ENCODE peak calls at places on chromosome 6, in six cellular contexts. I is heart right ventricle; O is stomach; X is endodermal cell; R is psoas muscle; K is CD4-positive, alpha-beta T cell. D is an unnamed sample. For H3K27me3, the result is how much of the 10 kb centered on the place peaks cover.

GRCh38 chr6:32244946-32245398 is 21.1 kb upstream of the NOTCH4 start:
- DNase-seq in I (peak), O (peak), X (peak), R (peak), K (peak), D (peak)

GRCh38 chr6:129641344-129641743 is 68.6 kb downstream of the ARHGAP18 start:
- DNase-seq in I (no peak), O (no peak), X (no peak), R (no peak), K (no peak), D (no peak)

GRCh38 chr6:65182681-65183080 is 524.3 kb downstream of the EYS start:
- DNase-seq in I (no peak), O (no peak), X (no peak), R (no peak), K (no peak), D (no peak)

GRCh38 chr6:76026101-76026500 is 46.4 kb downstream of the IMPG1 start:
- DNase-seq in I (no peak), O (no peak), X (peak), R (no peak), K (no peak), D (no peak)

GRCh38 chr6:89479902-89480301 is 47.0 kb downstream of the ANKRD6 start:
- DNase-seq in I (no peak), O (no peak), X (no peak), R (no peak), K (no peak), D (no peak)

GRCh38 chr6:126761854-126762253 is 356.6 kb upstream of the RSPO3 start:
- DNase-seq in I (no peak), O (no peak), X (no peak), R (no peak), K (no peak), D (no peak)

GRCh38 chr6:125794342-125795137 is 3.8 kb downstream of the NCOA7 start:
- DNase-seq in I (no peak), O (no peak), X (no peak), R (no peak), K (no peak), D (no peak)

GRCh38 chr6:28569748-28570147 is 44.1 kb downstream of the GPX5 start:
- DNase-seq in I (no peak), O (no peak), X (no peak), R (no peak), K (no peak), D (no peak)

GRCh38 chr6:63968650-63969049 is 333.0 kb downstream of the PHF3 start:
- DNase-seq in I (no peak), O (no peak), X (no peak), R (no peak), K (no peak), D (no peak)

GRCh38 chr6:41566961-41567360 is 20.8 kb downstream of the FOXP4 start:
- DNase-seq in I (no peak), O (no peak), X (no peak), R (no peak), K (no peak), D (no peak)

GRCh38 chr6:33820243-33820642 is 16.4 kb upstream of the MLN start:
- DNase-seq in I (no peak), O (no peak), X (no peak), R (no peak), K (no peak), D (no peak)

GRCh38 chr6:13194852-13195251 is 133.5 kb downstream of the TBC1D7 start:
- DNase-seq in I (peak), O (peak), X (peak), R (no peak), K (no peak), D (peak)

GRCh38 chr6:12656841-12657435 is 59.6 kb upstream of the PHACTR1 start:
- DNase-seq in I (no peak), O (no peak), X (no peak), R (no peak), K (no peak), D (no peak)

GRCh38 chr6:160765412-160765811 is 63.4 kb downstream of the PLG start:
- DNase-seq in I (no peak), O (no peak), X (peak), R (no peak), K (no peak), D (no peak)

GRCh38 chr6:139765825-139766285 is 391.4 kb upstream of the CITED2 start:
- DNase-seq in I (no peak), O (no peak), X (no peak), R (no peak), K (no peak), D (no peak)

GRCh38 chr6:223763-224162 is 68.5 kb upstream of the DUSP22 start:
- DNase-seq in I (no peak), O (no peak), X (peak), R (no peak), K (no peak), D (no peak)
- H3K27ac ChIP-seq in I (no peak), O (no peak), X (no peak), R (no peak), K (no peak), D (no peak)

DNA sequence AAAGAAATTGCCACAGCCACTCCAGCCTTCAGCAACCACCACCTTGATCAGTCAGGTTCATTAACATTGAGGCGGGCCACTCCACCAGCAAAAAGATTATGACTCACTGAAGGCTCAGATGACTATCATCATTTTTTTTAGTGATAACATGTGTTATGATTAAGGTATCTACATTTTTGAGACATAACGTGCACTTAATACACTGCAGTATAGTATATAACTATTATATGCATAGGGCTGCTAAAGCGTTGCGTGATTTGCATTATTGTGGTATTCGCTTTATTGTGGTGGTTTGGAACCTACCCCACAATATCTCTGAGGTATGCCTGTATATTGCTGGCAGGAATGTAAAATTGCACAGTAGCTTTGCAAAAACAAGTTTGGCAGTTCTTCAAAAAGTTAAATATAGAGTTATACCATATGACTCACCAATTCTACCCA is 6.8 kb upstream of the RIPK1 start:
- DNase-seq in I (no peak), O (no peak), X (no peak), R (no peak), K (no peak), D (no peak)
- TF ChIP-seq CTCF in I (no peak), O (no peak), X (no peak), R (no peak), K (no peak), D (no peak)

GRCh38 chr6:154921482-154921881 is 73.6 kb upstream of the TIAM2 start:
- DNase-seq in I (no peak), O (no peak), X (no peak), R (no peak), K (no peak), D (no peak)
- H3K27me3 ChIP-seq in I (under half), O (under half), X (under half), R (under half), K (under half), D (under half)

GRCh38 chr6:168167431-168168315 is 88.7 kb upstream of the FRMD1 start:
- DNase-seq in I (no peak), O (no peak), X (peak), R (no peak), K (no peak), D (no peak)

GRCh38 chr6:168166627-168167026 is 87.6 kb upstream of the FRMD1 start:
- DNase-seq in I (no peak), O (no peak), X (peak), R (no peak), K (no peak), D (no peak)

GRCh38 chr6:168169624-168170023 is 90.6 kb upstream of the FRMD1 start:
- DNase-seq in I (no peak), O (no peak), X (peak), R (no peak), K (no peak), D (no peak)

GRCh38 chr6:168177492-168177891 is 98.5 kb upstream of the FRMD1 start:
- DNase-seq in I (no peak), O (no peak), X (peak), R (no peak), K (no peak), D (no peak)

DNA sequence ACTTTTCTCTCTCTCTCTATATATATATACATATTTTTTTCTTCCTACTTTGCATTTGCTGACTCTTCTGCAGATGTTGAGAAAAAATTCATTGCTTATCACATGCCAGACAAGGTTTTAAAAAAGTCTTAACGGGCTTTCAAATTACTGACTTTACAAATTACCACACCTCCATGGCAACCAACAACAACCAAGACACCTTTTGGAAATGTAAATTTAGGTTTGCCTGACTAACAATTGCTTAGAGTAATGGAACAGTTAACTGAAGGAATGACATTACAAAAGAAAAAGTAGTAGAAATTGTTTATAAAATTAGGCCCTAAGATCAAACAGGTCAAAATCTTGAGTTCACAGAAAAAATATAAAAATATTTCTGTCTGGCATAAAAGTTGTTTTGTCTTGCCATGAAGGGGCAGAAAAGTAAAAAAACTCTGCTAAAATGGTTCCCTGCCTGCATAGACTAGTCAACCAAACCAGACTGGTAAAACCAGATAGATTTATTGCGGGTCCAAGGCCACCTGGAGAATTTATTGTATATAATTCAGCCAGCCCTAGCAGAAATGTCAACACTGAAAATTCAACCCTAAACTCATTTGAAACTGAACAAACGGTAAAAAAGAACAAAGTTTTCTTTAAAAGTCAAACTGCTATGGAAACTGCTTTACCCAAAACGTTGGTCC is 92.8 kb upstream of the FRMD1 start:
- DNase-seq in I (no peak), O (no peak), X (peak), R (no peak), K (no peak), D (no peak)
- H3K27ac ChIP-seq in I (no peak), O (no peak), X (no peak), R (no peak), K (no peak), D (no peak)

GRCh38 chr6:56314683-56315523 is 67.5 kb upstream of the COL21A1 start:
- DNase-seq in I (no peak), O (no peak), X (peak), R (no peak), K (no peak), D (no peak)
- TF ChIP-seq CTCF in I (peak), O (no peak), X (peak), R (peak), K (no peak), D (peak)

GRCh38 chr6:163418273-163419029 is 3.9 kb downstream of the QKI start:
- DNase-seq in I (no peak), O (no peak), X (no peak), R (no peak), K (no peak), D (no peak)
- H3K27me3 ChIP-seq in I (under half), O (under half), X (under half), R (under half), K (under half), D (under half)

DNA sequence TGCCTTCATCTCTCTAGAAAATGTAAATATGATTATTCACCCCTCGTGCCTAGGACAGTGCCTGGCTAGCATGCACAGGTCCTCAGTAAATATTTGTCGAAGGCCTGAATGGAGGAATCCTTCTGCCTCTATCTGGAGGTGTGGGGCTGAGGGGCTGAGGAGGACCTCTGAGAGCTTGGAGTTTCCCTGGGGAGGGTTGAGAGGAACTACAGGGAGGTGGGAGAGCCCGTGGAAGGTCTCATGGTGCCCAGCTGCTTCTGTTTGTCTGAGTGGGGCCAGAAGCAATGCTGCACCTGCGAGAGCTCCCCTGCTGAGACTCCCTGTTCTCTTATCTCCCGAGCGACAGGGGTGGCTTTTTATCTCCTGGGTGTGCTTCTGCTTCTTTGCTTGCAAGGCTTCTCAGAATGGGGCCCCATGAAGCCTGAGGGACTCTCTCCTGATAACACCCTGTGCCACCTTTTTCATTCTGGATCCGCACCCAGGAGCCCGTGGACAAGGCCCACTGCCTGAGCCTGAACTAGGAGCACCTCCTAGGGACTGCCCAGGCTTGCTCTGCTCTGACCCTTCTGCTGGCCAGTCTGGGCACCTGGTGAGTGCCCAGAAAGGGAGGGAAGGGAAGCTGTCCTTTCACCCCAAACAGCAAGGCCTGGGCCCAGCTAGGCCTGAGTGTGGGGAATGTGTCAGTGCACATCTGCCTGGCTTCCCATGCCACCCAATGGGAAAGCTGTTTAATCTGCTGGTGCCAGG is 2.4 kb downstream of the SLC29A1 start:
- DNase-seq in I (no peak), O (no peak), X (peak), R (no peak), K (no peak), D (peak)
- H3K27ac ChIP-seq in I (peak), O (peak), X (no peak), R (peak), K (no peak), D (no peak)

DNA sequence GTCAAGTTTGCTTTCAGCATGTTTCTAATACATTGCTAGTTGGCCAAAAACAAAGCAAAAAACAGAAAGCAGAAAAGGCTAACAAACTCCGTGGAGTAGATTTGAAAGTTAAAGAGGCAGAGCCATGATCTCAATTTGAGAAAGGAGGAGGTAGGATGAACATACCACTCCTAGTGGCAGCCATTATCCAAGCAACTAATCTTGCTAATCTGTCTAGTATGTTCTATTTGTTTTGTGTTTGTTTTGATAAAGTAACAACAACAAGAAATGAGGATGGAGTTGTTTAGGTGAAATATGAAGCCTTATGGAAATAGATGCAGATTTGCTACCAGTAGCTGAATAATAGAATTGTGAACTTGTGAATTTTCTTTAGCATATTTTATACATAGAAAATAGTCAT is 295.5 kb upstream of the PRDM1 start:
- DNase-seq in I (no peak), O (no peak), X (no peak), R (no peak), K (no peak), D (no peak)
- TF ChIP-seq CTCF in I (no peak), O (no peak), X (peak), R (no peak), K (no peak), D (no peak)

D was measured in right lobe of liver.